ENCODE peak calls at places on chromosomes 1 and 21, in nine cellular contexts. One of them, this sample, is unnamed.

GRCh38 chr1:95723346-95723745 is 489.3 kb downstream of the RWDD3 start:
- DNase-seq in HCT116: no peak
- DNase-seq in vagina: no peak
- DNase-seq in Panc1: no peak
- DNase-seq in transverse colon: no peak
- DNase-seq in SK-N-SH: no peak
- DNase-seq in stomach: no peak
- DNase-seq in prostate gland: no peak
- DNase-seq in esophagus muscularis mucosa: no peak
- DNase-seq in this sample: no peak

GRCh38 chr21:20998886-20999285 is 677 bp downstream of the NCAM2 start:
- DNase-seq in SK-N-SH: no peak
- DNase-seq in transverse colon: no peak
- DNase-seq in stomach: no peak
- DNase-seq in Panc1: no peak
- DNase-seq in esophagus muscularis mucosa: no peak
- DNase-seq in HCT116: no peak
- DNase-seq in prostate gland: no peak
- DNase-seq in vagina: no peak
- DNase-seq in this sample: no peak

GRCh38 chr1:8679411-8679800 is 138.0 kb downstream of the RERE start:
- DNase-seq in esophagus muscularis mucosa: no peak
- DNase-seq in transverse colon: no peak
- DNase-seq in SK-N-SH: no peak
- DNase-seq in prostate gland: no peak
- DNase-seq in Panc1: no peak
- DNase-seq in vagina: no peak
- DNase-seq in HCT116: no peak
- DNase-seq in stomach: no peak
- DNase-seq in this sample: no peak

GRCh38 chr1:39370602-39371001 is 120.8 kb upstream of the BMP8A start:
- DNase-seq in prostate gland: no peak
- DNase-seq in SK-N-SH: no peak
- DNase-seq in Panc1: no peak
- DNase-seq in HCT116: no peak
- DNase-seq in stomach: no peak
- DNase-seq in vagina: no peak
- DNase-seq in transverse colon: no peak
- DNase-seq in esophagus muscularis mucosa: no peak
- DNase-seq in this sample: no peak

GRCh38 chr21:15534450-15534886 is 195.3 kb upstream of the USP25 start:
- DNase-seq in vagina: no peak
- DNase-seq in Panc1: no peak
- DNase-seq in stomach: no peak
- DNase-seq in HCT116: no peak
- DNase-seq in prostate gland: no peak
- DNase-seq in esophagus muscularis mucosa: no peak
- DNase-seq in transverse colon: no peak
- DNase-seq in SK-N-SH: no peak
- DNase-seq in this sample: no peak

GRCh38 chr1:23341829-23342697 is 2.0 kb downstream of the HNRNPR start:
- DNase-seq in stomach: no peak
- DNase-seq in transverse colon: no peak
- DNase-seq in Panc1: no peak
- DNase-seq in SK-N-SH: no peak
- DNase-seq in vagina: no peak
- DNase-seq in HCT116: no peak
- DNase-seq in prostate gland: no peak
- DNase-seq in esophagus muscularis mucosa: no peak
- DNase-seq in this sample: no peak

GRCh38 chr1:248807067-248807737 is 18.5 kb downstream of the SH3BP5L start:
- DNase-seq in stomach: peak; percentile 67
- DNase-seq in vagina: no peak
- DNase-seq in SK-N-SH: peak; percentile 79
- DNase-seq in HCT116: peak; percentile 4
- DNase-seq in transverse colon: peak; percentile 74
- DNase-seq in esophagus muscularis mucosa: no peak
- DNase-seq in Panc1: peak; percentile 42
- DNase-seq in prostate gland: no peak
- DNase-seq in this sample: peak; percentile 75

GRCh38 chr1:44641126-44642102 is 32.9 kb downstream of the TMEM53 start:
- DNase-seq in SK-N-SH: peak; percentile 59
- DNase-seq in HCT116: no peak
- DNase-seq in stomach: no peak
- DNase-seq in transverse colon: no peak
- DNase-seq in prostate gland: no peak
- DNase-seq in esophagus muscularis mucosa: no peak
- DNase-seq in vagina: no peak
- DNase-seq in Panc1: no peak
- DNase-seq in this sample: no peak

GRCh38 chr1:207805841-207806421 is 54.1 kb downstream of the CD46 start:
- DNase-seq in esophagus muscularis mucosa: peak; percentile 94
- DNase-seq in prostate gland: peak; percentile 45
- DNase-seq in SK-N-SH: no peak
- DNase-seq in stomach: peak; percentile 72
- DNase-seq in vagina: no peak
- DNase-seq in transverse colon: peak; percentile 63
- DNase-seq in HCT116: no peak
- DNase-seq in Panc1: no peak
- DNase-seq in this sample: no peak

GRCh38 chr1:110136911-110137310 is 13.4 kb upstream of the SLC6A17 start:
- DNase-seq in stomach: peak; percentile 28
- DNase-seq in HCT116: no peak
- DNase-seq in prostate gland: no peak
- DNase-seq in esophagus muscularis mucosa: no peak
- DNase-seq in vagina: no peak
- DNase-seq in transverse colon: no peak
- DNase-seq in Panc1: no peak
- DNase-seq in SK-N-SH: peak; percentile 77
- DNase-seq in this sample: no peak

GRCh38 chr1:150089846-150090520 is 22.4 kb downstream of the VPS45 start:
- DNase-seq in esophagus muscularis mucosa: no peak
- DNase-seq in SK-N-SH: no peak
- DNase-seq in HCT116: no peak
- DNase-seq in prostate gland: no peak
- DNase-seq in Panc1: no peak
- DNase-seq in vagina: no peak
- DNase-seq in transverse colon: no peak
- DNase-seq in stomach: no peak
- DNase-seq in this sample: peak; percentile 17

GRCh38 chr1:150094734-150095133 is 27.2 kb downstream of the VPS45 start:
- DNase-seq in Panc1: no peak
- DNase-seq in vagina: no peak
- DNase-seq in HCT116: no peak
- DNase-seq in transverse colon: no peak
- DNase-seq in esophagus muscularis mucosa: no peak
- DNase-seq in stomach: no peak
- DNase-seq in prostate gland: no peak
- DNase-seq in SK-N-SH: no peak
- DNase-seq in this sample: no peak

GRCh38 chr1:150092180-150092791 is 24.7 kb downstream of the VPS45 start:
- DNase-seq in esophagus muscularis mucosa: no peak
- DNase-seq in HCT116: no peak
- DNase-seq in vagina: no peak
- DNase-seq in SK-N-SH: no peak
- DNase-seq in Panc1: no peak
- DNase-seq in stomach: no peak
- DNase-seq in prostate gland: no peak
- DNase-seq in transverse colon: no peak
- DNase-seq in this sample: no peak

DNA sequence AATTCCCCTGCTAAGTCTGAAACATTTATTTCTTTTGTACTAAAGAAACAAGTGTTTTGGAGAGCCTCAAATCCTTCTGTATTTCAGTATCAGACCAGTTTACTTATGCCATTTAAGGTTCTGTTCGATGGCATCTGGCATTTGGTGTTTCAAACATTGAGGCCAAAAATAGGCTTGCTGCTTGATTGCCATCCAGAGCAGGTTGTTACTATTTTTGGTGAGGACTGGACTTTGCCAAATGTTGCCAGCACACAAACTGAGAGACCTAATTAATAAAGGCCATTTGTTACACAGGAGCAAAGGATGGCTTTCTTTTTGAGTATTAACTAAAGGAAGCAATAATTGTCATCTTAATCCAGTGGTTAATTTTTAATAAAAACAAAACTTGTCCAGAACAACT is 26.2 kb downstream of the VPS45 start:
- DNase-seq in stomach: no peak
- DNase-seq in prostate gland: no peak
- DNase-seq in transverse colon: no peak
- DNase-seq in vagina: no peak
- DNase-seq in SK-N-SH: no peak
- DNase-seq in Panc1: no peak
- DNase-seq in esophagus muscularis mucosa: no peak
- DNase-seq in HCT116: no peak
- DNase-seq in this sample: no peak
- TF ChIP-seq POLR2AphosphoS5 in stomach: no peak
- TF ChIP-seq POLR2AphosphoS5 in prostate gland: no peak
- TF ChIP-seq POLR2AphosphoS5 in transverse colon: no peak
- TF ChIP-seq POLR2AphosphoS5 in vagina: no peak
- TF ChIP-seq POLR2AphosphoS5 in SK-N-SH: no peak
- TF ChIP-seq POLR2AphosphoS5 in Panc1: no peak
- TF ChIP-seq POLR2AphosphoS5 in esophagus muscularis mucosa: no peak
- TF ChIP-seq POLR2AphosphoS5 in HCT116: no peak
- TF ChIP-seq POLR2AphosphoS5 in this sample: no peak

GRCh38 chr1:226110249-226111108 is 48.0 kb downstream of the H3-3A start:
- DNase-seq in transverse colon: peak; percentile 73
- DNase-seq in Panc1: no peak
- DNase-seq in vagina: no peak
- DNase-seq in stomach: peak; percentile 76
- DNase-seq in prostate gland: peak; percentile 54
- DNase-seq in HCT116: no peak
- DNase-seq in SK-N-SH: peak; percentile 92
- DNase-seq in esophagus muscularis mucosa: no peak
- DNase-seq in this sample: peak; percentile 45
- TF ChIP-seq POLR2AphosphoS5 in transverse colon: peak; percentile 58
- TF ChIP-seq POLR2AphosphoS5 in Panc1: no peak
- TF ChIP-seq POLR2AphosphoS5 in vagina: peak; percentile 29
- TF ChIP-seq POLR2AphosphoS5 in stomach: no peak
- TF ChIP-seq POLR2AphosphoS5 in prostate gland: peak; percentile 4
- TF ChIP-seq POLR2AphosphoS5 in HCT116: no peak
- TF ChIP-seq POLR2AphosphoS5 in SK-N-SH: no peak
- TF ChIP-seq POLR2AphosphoS5 in esophagus muscularis mucosa: peak; percentile 27
- TF ChIP-seq POLR2AphosphoS5 in this sample: peak; percentile 22

DNA sequence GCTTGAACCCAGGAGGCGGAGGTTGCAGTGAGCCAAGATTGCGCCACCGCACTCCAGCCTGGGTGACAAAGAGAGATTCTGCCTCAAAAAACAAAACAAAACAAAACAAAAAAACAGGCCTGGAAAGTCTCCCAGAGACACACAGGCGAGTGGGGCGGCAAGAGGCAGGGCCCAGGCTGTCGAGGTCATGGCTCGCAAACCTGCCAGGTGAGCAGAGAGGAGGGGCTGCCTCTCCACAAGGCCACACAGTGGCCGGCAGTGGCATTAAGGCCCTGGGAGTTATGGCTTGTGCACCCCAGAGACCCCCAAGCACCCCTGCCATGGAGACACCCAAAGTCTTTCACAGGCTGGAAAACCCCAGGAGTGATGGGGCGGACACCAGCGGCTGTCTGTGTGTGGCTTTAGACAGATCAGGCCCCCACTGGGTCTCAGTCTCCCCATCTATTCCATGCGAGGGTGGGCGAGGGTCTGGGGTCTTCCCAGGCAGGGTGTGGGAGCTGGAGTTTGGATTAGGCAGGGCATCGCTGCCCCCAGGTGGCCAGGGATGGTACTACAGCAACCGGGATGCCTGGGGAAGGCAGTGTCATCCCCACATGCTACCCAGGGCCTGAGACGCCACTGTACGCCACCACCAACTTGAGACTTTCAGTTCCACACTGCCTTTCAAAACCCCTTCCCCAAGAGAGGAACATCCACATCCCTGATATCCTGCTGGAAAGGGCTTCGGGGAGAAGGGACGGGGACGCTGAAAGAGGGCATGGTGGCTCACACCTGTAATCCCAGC is 7.3 kb upstream of the CTRC start:
- DNase-seq in esophagus muscularis mucosa: no peak
- DNase-seq in prostate gland: peak; percentile 57
- DNase-seq in SK-N-SH: peak; percentile 93
- DNase-seq in transverse colon: peak; percentile 83
- DNase-seq in HCT116: no peak
- DNase-seq in Panc1: peak; percentile 80
- DNase-seq in stomach: peak; percentile 82
- DNase-seq in vagina: no peak
- DNase-seq in this sample: no peak
- TF ChIP-seq POLR2AphosphoS5 in esophagus muscularis mucosa: no peak
- TF ChIP-seq POLR2AphosphoS5 in prostate gland: no peak
- TF ChIP-seq POLR2AphosphoS5 in SK-N-SH: no peak
- TF ChIP-seq POLR2AphosphoS5 in transverse colon: peak; percentile 25
- TF ChIP-seq POLR2AphosphoS5 in HCT116: peak; percentile 11
- TF ChIP-seq POLR2AphosphoS5 in Panc1: no peak
- TF ChIP-seq POLR2AphosphoS5 in stomach: no peak
- TF ChIP-seq POLR2AphosphoS5 in vagina: peak; percentile 44
- TF ChIP-seq POLR2AphosphoS5 in this sample: peak; percentile 59

DNA sequence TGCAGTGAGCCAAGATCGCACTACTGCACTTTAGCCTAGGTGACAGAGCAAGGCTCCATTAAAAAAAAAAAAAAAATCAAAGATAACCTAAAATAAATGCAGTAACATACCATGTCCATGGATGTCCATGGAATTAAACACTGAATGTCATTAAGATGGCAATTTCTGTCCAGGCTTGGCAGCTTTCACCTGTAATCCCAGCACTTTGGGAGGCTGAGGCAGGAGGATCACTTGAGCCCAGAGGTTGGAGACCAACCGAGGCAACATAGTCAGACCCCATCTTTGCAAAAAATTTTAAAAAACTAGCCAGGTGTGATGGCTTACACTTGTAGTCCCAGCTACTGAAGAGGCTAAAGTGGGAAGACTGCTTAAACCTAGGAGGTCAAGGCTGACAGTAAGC is 100.1 kb downstream of the RUSC1 start:
- DNase-seq in esophagus muscularis mucosa: no peak
- DNase-seq in stomach: no peak
- DNase-seq in SK-N-SH: no peak
- DNase-seq in transverse colon: no peak
- DNase-seq in HCT116: no peak
- DNase-seq in vagina: no peak
- DNase-seq in Panc1: no peak
- DNase-seq in prostate gland: no peak
- DNase-seq in this sample: no peak
- TF ChIP-seq POLR2AphosphoS5 in esophagus muscularis mucosa: no peak
- TF ChIP-seq POLR2AphosphoS5 in stomach: no peak
- TF ChIP-seq POLR2AphosphoS5 in SK-N-SH: no peak
- TF ChIP-seq POLR2AphosphoS5 in transverse colon: no peak
- TF ChIP-seq POLR2AphosphoS5 in HCT116: no peak
- TF ChIP-seq POLR2AphosphoS5 in vagina: no peak
- TF ChIP-seq POLR2AphosphoS5 in Panc1: no peak
- TF ChIP-seq POLR2AphosphoS5 in prostate gland: no peak
- TF ChIP-seq POLR2AphosphoS5 in this sample: no peak

DNA sequence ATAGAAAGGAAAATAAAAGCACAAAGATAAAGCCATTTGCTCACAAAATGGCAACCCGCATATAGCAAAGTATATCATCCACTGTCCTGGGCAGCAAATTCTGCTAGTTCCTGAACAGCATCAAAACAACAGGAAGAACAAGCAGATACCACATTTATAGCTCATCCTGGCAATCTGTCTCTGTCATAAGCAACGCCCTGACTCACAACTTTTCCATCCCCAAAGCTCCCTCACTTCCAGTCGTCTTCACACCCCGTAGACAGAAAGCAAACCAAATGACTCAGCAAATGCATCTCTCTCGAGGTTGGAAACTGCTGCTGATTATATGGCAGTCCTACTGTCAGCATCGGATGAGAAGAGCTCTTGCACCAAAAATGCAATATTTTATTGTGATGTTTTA is 65.8 kb downstream of the AK5 start:
- DNase-seq in transverse colon: no peak
- DNase-seq in stomach: no peak
- DNase-seq in prostate gland: no peak
- DNase-seq in vagina: no peak
- DNase-seq in Panc1: peak; percentile 68
- DNase-seq in HCT116: peak; percentile 4
- DNase-seq in esophagus muscularis mucosa: no peak
- DNase-seq in SK-N-SH: no peak
- DNase-seq in this sample: peak; percentile 13
- TF ChIP-seq POLR2AphosphoS5 in transverse colon: no peak
- TF ChIP-seq POLR2AphosphoS5 in stomach: no peak
- TF ChIP-seq POLR2AphosphoS5 in prostate gland: no peak
- TF ChIP-seq POLR2AphosphoS5 in vagina: no peak
- TF ChIP-seq POLR2AphosphoS5 in Panc1: no peak
- TF ChIP-seq POLR2AphosphoS5 in HCT116: no peak
- TF ChIP-seq POLR2AphosphoS5 in esophagus muscularis mucosa: no peak
- TF ChIP-seq POLR2AphosphoS5 in SK-N-SH: peak; percentile 48
- TF ChIP-seq POLR2AphosphoS5 in this sample: no peak

This sample was measured in HL-60.